ENCODE peak calls at places on chromosomes 16 and 17, in seven cellular contexts. One of them, this sample, is unnamed.

GRCh38 chr16:4862639-4863038 is 15.4 kb downstream of the UBN1 start:
- DNase-seq in K562: no peak
- DNase-seq in H1: no peak
- DNase-seq in HepG2: no peak
- DNase-seq in SK-N-SH: no peak
- DNase-seq in HCT116: no peak
- DNase-seq in GM12878: no peak
- DNase-seq in this sample: no peak

GRCh38 chr16:57042157-57043111 is 49.9 kb upstream of the CPNE2 start:
- DNase-seq in K562: no peak
- DNase-seq in GM12878: peak
- DNase-seq in HCT116: no peak
- DNase-seq in HepG2: no peak
- DNase-seq in H1: no peak
- DNase-seq in SK-N-SH: no peak
- DNase-seq in this sample: no peak

GRCh38 chr16:89017543-89017942 is 40.5 kb upstream of the CBFA2T3 start:
- DNase-seq in HepG2: no peak
- DNase-seq in K562: no peak
- DNase-seq in GM12878: no peak
- DNase-seq in HCT116: no peak
- DNase-seq in SK-N-SH: no peak
- DNase-seq in H1: no peak
- DNase-seq in this sample: no peak

GRCh38 chr16:58366247-58367031 is 25.8 kb upstream of the GINS3 start:
- DNase-seq in SK-N-SH: no peak
- DNase-seq in HCT116: no peak
- DNase-seq in K562: no peak
- DNase-seq in GM12878: no peak
- DNase-seq in HepG2: peak
- DNase-seq in H1: no peak
- DNase-seq in this sample: no peak

GRCh38 chr16:3472878-3473595 is 22.3 kb downstream of the C16orf90 start:
- DNase-seq in GM12878: no peak
- DNase-seq in HCT116: no peak
- DNase-seq in K562: no peak
- DNase-seq in H1: no peak
- DNase-seq in SK-N-SH: no peak
- DNase-seq in HepG2: no peak
- DNase-seq in this sample: no peak

GRCh38 chr17:79813826-79814623 is 17.1 kb upstream of the CBX8 start:
- DNase-seq in HepG2: no peak
- DNase-seq in SK-N-SH: peak
- DNase-seq in H1: no peak
- DNase-seq in GM12878: no peak
- DNase-seq in HCT116: no peak
- DNase-seq in K562: no peak
- DNase-seq in this sample: no peak

GRCh38 chr17:60971515-60972369 is 294.1 kb downstream of the BCAS3 start:
- DNase-seq in H1: peak
- DNase-seq in HCT116: peak
- DNase-seq in GM12878: peak
- DNase-seq in SK-N-SH: peak
- DNase-seq in K562: peak
- DNase-seq in HepG2: peak
- DNase-seq in this sample: peak

GRCh38 chr17:48542114-48542955 is 2.6 kb downstream of the HOXB2 start:
- DNase-seq in HCT116: no peak
- DNase-seq in H1: no peak
- DNase-seq in SK-N-SH: no peak
- DNase-seq in HepG2: no peak
- DNase-seq in K562: no peak
- DNase-seq in GM12878: no peak
- DNase-seq in this sample: peak

DNA sequence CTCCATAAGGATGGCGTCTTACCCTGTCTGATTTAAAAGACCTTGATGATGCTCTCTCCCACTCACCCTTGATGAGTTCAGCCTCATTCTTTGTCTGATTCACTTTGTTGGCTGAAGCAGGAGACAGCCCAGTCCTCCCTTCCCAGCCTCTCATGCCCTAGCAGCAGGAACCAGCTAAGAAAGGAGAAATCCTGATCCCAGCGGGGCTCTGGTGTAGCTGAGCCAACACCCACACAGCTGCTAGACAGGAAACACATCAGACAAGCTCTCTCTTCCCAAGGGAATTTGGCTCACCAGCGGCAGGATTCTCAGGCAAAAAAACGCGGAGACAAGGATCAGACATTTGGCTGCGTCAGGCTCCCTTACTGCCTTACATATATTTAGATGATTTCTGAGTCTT is 211.5 kb downstream of the CDH11 start:
- DNase-seq in HCT116: no peak
- DNase-seq in H1: peak
- DNase-seq in K562: no peak
- DNase-seq in GM12878: no peak
- DNase-seq in HepG2: no peak
- DNase-seq in SK-N-SH: no peak
- DNase-seq in this sample: no peak
- TF ChIP-seq JUND in HCT116: no peak
- TF ChIP-seq JUND in H1: no peak
- TF ChIP-seq JUND in K562: no peak
- TF ChIP-seq JUND in GM12878: no peak
- TF ChIP-seq JUND in HepG2: no peak
- TF ChIP-seq JUND in SK-N-SH: no peak
- TF ChIP-seq JUND in this sample: no peak

GRCh38 chr16:54630284-54630967 is 300.2 kb upstream of the IRX5 start:
- DNase-seq in SK-N-SH: no peak
- DNase-seq in HCT116: no peak
- DNase-seq in GM12878: no peak
- DNase-seq in H1: no peak
- DNase-seq in K562: no peak
- DNase-seq in HepG2: no peak
- DNase-seq in this sample: no peak
- TF ChIP-seq JUND in SK-N-SH: no peak
- TF ChIP-seq JUND in HCT116: no peak
- TF ChIP-seq JUND in GM12878: no peak
- TF ChIP-seq JUND in H1: no peak
- TF ChIP-seq JUND in K562: no peak
- TF ChIP-seq JUND in HepG2: no peak
- TF ChIP-seq JUND in this sample: no peak

DNA sequence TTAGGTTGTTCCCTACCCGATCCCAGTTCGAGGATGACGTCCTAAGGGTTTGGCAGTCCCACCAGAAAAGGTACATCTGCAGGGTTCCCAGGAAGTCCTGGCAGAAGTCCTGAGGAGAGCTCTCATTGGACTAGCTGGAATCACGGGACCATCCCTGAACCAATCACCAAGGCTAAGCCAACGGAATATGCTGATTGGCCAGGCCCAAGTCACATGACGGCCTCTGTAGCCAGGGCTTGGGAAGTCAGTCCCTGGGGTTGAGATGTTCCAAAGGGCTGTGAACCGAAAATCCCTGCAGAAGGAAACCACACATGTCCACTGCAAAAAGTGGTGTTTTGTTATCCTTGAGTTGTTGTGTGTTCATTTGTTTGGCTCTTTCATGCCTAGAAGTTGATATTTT is 68.2 kb upstream of the ZNF423 start:
- DNase-seq in GM12878: peak
- DNase-seq in SK-N-SH: no peak
- DNase-seq in K562: peak
- DNase-seq in HepG2: no peak
- DNase-seq in HCT116: peak
- DNase-seq in H1: no peak
- DNase-seq in this sample: peak
- TF ChIP-seq JUND in GM12878: no peak
- TF ChIP-seq JUND in SK-N-SH: no peak
- TF ChIP-seq JUND in K562: no peak
- TF ChIP-seq JUND in HepG2: no peak
- TF ChIP-seq JUND in HCT116: no peak
- TF ChIP-seq JUND in H1: no peak
- TF ChIP-seq JUND in this sample: no peak

DNA sequence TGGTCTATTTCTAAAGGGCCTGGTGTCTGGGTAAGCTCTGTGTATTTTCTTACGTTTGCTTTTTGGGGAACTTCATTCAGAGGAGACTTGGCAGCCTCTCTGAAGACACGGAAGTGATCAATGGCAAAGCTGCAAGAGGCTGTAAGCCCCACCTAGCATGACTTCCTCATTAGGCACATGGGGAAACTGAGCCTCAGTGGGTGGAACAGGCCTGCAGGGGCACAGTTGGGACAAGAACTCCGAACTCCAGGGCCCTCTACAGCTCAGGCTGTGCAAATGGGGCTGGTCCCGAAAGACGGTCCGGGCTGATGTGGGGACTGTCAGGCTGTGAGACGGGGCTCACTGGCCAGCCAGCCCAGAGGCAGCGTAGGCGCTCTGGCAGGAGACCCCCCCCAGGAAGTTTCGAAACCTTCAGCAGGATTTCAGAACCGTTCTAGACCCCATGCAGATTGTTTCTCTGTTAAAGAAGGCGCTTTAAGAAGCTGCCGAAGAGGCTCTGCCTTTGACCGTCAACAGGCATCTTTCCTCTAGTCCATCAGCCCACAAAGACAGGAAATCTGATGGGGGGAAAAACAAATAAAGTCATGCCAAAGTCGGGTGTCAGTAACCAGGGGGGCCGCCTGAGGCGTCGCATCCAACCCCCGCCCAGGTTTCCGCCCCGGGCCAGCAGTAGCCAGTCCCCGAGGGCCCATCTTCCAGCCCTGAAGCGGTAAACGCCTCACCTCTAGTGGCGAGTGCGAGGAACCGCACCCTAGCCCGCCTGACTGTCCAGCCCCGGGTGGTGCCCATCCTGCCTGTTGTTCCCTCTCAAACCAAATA is 79.8 kb upstream of the TBC1D3K start:
- DNase-seq in HCT116: peak
- DNase-seq in K562: peak
- DNase-seq in GM12878: no peak
- DNase-seq in HepG2: peak
- DNase-seq in SK-N-SH: peak
- DNase-seq in H1: peak
- DNase-seq in this sample: no peak
- TF ChIP-seq JUND in HCT116: no peak
- TF ChIP-seq JUND in K562: no peak
- TF ChIP-seq JUND in GM12878: no peak
- TF ChIP-seq JUND in HepG2: no peak
- TF ChIP-seq JUND in SK-N-SH: no peak
- TF ChIP-seq JUND in H1: no peak
- TF ChIP-seq JUND in this sample: no peak

GRCh38 chr16:24668481-24669001 is 60.9 kb upstream of the TNRC6A start:
- DNase-seq in K562: no peak
- DNase-seq in H1: no peak
- DNase-seq in HCT116: no peak
- DNase-seq in SK-N-SH: no peak
- DNase-seq in HepG2: no peak
- DNase-seq in GM12878: no peak
- DNase-seq in this sample: no peak
- TF ChIP-seq JUND in K562: no peak
- TF ChIP-seq JUND in H1: no peak
- TF ChIP-seq JUND in HCT116: no peak
- TF ChIP-seq JUND in SK-N-SH: no peak
- TF ChIP-seq JUND in HepG2: no peak
- TF ChIP-seq JUND in GM12878: no peak
- TF ChIP-seq JUND in this sample: no peak

GRCh38 chr17:29433551-29433950 is 43.4 kb downstream of the TAOK1 start:
- DNase-seq in HepG2: no peak
- DNase-seq in SK-N-SH: no peak
- DNase-seq in K562: no peak
- DNase-seq in GM12878: no peak
- DNase-seq in H1: no peak
- DNase-seq in HCT116: no peak
- DNase-seq in this sample: no peak
- TF ChIP-seq JUND in HepG2: no peak
- TF ChIP-seq JUND in SK-N-SH: no peak
- TF ChIP-seq JUND in K562: no peak
- TF ChIP-seq JUND in GM12878: no peak
- TF ChIP-seq JUND in H1: no peak
- TF ChIP-seq JUND in HCT116: no peak
- TF ChIP-seq JUND in this sample: no peak

GRCh38 chr16:73069581-73070262 is 21.8 kb upstream of the ZFHX3 start:
- DNase-seq in HCT116: no peak
- DNase-seq in GM12878: no peak
- DNase-seq in H1: no peak
- DNase-seq in K562: no peak
- DNase-seq in SK-N-SH: no peak
- DNase-seq in HepG2: no peak
- DNase-seq in this sample: no peak
- TF ChIP-seq JUND in HCT116: no peak
- TF ChIP-seq JUND in GM12878: no peak
- TF ChIP-seq JUND in H1: no peak
- TF ChIP-seq JUND in K562: no peak
- TF ChIP-seq JUND in SK-N-SH: no peak
- TF ChIP-seq JUND in HepG2: no peak
- TF ChIP-seq JUND in this sample: no peak

DNA sequence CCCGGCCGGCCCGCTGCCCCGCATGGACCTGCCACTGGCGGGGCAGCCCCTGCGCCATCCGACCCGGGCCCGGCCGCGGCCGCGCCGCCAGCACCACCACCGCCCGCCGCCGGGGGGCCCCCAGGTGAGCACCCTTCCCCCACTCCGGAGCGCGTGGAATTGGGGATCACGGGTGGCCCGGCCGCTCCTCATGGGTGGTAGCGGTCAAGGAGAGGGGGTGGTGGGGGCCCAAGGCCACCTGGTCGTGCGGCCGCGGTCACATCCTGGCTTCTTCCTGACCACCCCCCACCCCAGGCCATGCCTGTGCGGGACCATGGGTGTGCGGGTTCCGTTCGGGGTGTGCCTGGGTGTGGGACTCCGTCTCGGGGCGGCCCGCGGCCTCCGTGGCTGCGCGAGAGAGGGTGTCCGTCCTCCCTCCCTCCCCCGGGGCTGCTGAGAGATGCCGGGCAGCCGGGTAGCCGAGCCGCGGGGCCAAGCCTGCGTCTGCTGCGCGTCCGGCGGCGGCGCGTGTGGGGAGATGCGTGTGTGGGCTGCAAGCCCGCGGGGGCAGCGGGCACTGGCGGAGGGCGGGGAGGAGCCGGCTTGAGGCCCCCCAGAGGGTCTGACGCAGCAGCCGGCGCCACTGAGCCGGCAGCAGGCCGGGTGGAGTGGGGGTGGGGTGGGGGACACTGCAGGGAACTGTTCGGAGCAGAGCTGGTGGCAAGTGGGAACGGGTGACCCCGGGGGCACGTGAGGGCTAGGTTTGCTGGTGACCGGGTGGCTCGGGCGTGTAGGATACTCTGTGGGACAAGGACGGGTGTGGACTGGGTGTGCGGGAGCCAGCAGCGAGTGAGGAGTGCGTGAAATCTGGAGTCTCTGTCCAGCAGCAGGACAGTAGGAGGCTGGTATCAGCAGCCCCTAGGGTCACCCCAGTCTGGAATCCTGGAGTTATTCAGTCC is 6.7 kb downstream of the ACD start:
- DNase-seq in GM12878: no peak
- DNase-seq in HCT116: no peak
- DNase-seq in HepG2: no peak
- DNase-seq in SK-N-SH: peak
- DNase-seq in H1: no peak
- DNase-seq in K562: peak
- DNase-seq in this sample: no peak
- TF ChIP-seq JUND in GM12878: no peak
- TF ChIP-seq JUND in HCT116: no peak
- TF ChIP-seq JUND in HepG2: no peak
- TF ChIP-seq JUND in SK-N-SH: no peak
- TF ChIP-seq JUND in H1: no peak
- TF ChIP-seq JUND in K562: no peak
- TF ChIP-seq JUND in this sample: no peak